ENCODE peak calls at places on chromosomes 2 and 18, in seven cellular contexts. B is left lung; I is activated CD8-positive, alpha-beta memory T cell treated with anti-CD3 and anti-CD28 coated beads for 48 hours; Z is HTR-8/SVneo; Y is neural crest cell; M is M059J; W is SK-MEL-5. Q is an unnamed sample.
A peak's percentile ranks its signal among the peaks of the same experiment; 100 is the strongest.

GRCh38 chr2:27194538-27195354 is 17.1 kb upstream of the ATRAID start:
- DNase-seq in Y (no peak), I (no peak), Z (no peak), W (no peak), B (no peak), M (peak; percentile 30), Q (no peak)

GRCh38 chr2:170335351-170335750 is 157.4 kb downstream of the MYO3B start:
- DNase-seq in M (no peak), I (no peak), Z (no peak), W (no peak), Y (no peak), B (no peak), Q (no peak)

GRCh38 chr2:235685024-235685721 is 191.3 kb downstream of the AGAP1 start:
- DNase-seq in B (no peak), Y (no peak), I (no peak), M (no peak), Z (no peak), W (no peak), Q (no peak)

GRCh38 chr2:141515931-141516330 is 614.9 kb downstream of the LRP1B start:
- DNase-seq in I (no peak), Y (no peak), Z (no peak), B (no peak), M (no peak), W (no peak), Q (no peak)

GRCh38 chr2:82968381-82968780 is 1490.7 kb downstream of the SUCLG1 start:
- DNase-seq in M (no peak), W (no peak), Y (no peak), I (no peak), Z (no peak), B (no peak), Q (no peak)

GRCh38 chr2:112705576-112705975 is 15.2 kb upstream of the NT5DC4 start:
- DNase-seq in I (no peak), M (no peak), B (peak; percentile 10), Z (no peak), W (no peak), Y (no peak), Q (no peak)

GRCh38 chr2:167136876-167137579 is 248.7 kb downstream of the XIRP2 start:
- DNase-seq in Y (no peak), W (no peak), M (no peak), B (no peak), I (no peak), Z (no peak), Q (no peak)

GRCh38 chr2:190190507-190190906 is 128.0 kb upstream of the MSTN start:
- DNase-seq in I (no peak), W (no peak), B (no peak), M (no peak), Z (no peak), Y (no peak), Q (no peak)

GRCh38 chr2:177817300-177817699 is 255.3 kb downstream of the PDE11A start:
- DNase-seq in Z (no peak), B (no peak), Y (no peak), M (no peak), W (no peak), I (no peak), Q (no peak)

GRCh38 chr2:144111443-144111842 is 408.5 kb downstream of the ZEB2 start:
- DNase-seq in I (no peak), M (peak; percentile 86), Z (peak; percentile 59), W (no peak), B (no peak), Y (no peak), Q (no peak)

GRCh38 chr18:55405655-55406373 is 182.2 kb downstream of the TCF4 start:
- DNase-seq in W (peak; percentile 34), M (peak; percentile 98), B (peak; percentile 82), Z (peak; percentile 36), I (no peak), Y (no peak), Q (no peak)